ENCODE peak calls at places on chromosomes 13 and 19, in seven cellular contexts. V, I, H, L, E, X and O are unnamed samples.
A peak's percentile ranks its signal among the peaks of the same experiment; 100 is the strongest.

GRCh38 chr19:5953680-5954213 is 24.2 kb downstream of the RANBP3 start:
- DNase-seq in V (no peak), I (no peak), H (peak; percentile 41), L (peak; percentile 10), E (peak; percentile 79), X (peak; percentile 55), O (no peak)

GRCh38 chr19:36060430-36060829 is 5.7 kb downstream of the WDR62 start:
- DNase-seq in V (no peak), I (no peak), H (peak; percentile 17), L (peak; percentile 1), E (peak; percentile 59), X (peak; percentile 24), O (peak; percentile 41)

GRCh38 chr19:38277549-38277948 is 13.2 kb downstream of the SPINT2 start:
- DNase-seq in V (no peak), I (no peak), H (peak; percentile 72), L (no peak), E (peak; percentile 65), X (no peak), O (no peak)

GRCh38 chr13:38262211-38262610 is 87.4 kb upstream of the UFM1 start:
- DNase-seq in V (no peak), I (no peak), H (no peak), L (no peak), E (peak; percentile 63), X (no peak), O (no peak)

GRCh38 chr19:11574689-11575088 is 2.8 kb downstream of the ACP5 start:
- DNase-seq in V (no peak), I (no peak), H (no peak), L (no peak), E (no peak), X (no peak), O (no peak)

GRCh38 chr13:66657165-66657895 is 572.8 kb downstream of the PCDH9 start:
- DNase-seq in V (peak; percentile 48), I (no peak), H (peak; percentile 97), L (no peak), E (peak; percentile 90), X (no peak), O (peak; percentile 1)

GRCh38 chr19:56983148-56983547 is 136.6 kb upstream of the USP29 start:
- DNase-seq in V (no peak), I (no peak), H (no peak), L (no peak), E (no peak), X (no peak), O (no peak)

GRCh38 chr13:27192896-27193295 is 21.3 kb upstream of the USP12 start:
- DNase-seq in V (no peak), I (no peak), H (no peak), L (no peak), E (no peak), X (no peak), O (no peak)

GRCh38 chr19:17902701-17903100 is 30.1 kb upstream of the CCDC124 start:
- DNase-seq in V (no peak), I (no peak), H (peak; percentile 72), L (no peak), E (peak; percentile 85), X (no peak), O (no peak)

GRCh38 chr19:21824679-21825078 is 11.3 kb downstream of the ZNF43 start:
- DNase-seq in V (no peak), I (no peak), H (no peak), L (no peak), E (no peak), X (no peak), O (no peak)

GRCh38 chr19:33316521-33317284 is 14.4 kb upstream of the CEBPA start:
- DNase-seq in V (no peak), I (no peak), H (no peak), L (no peak), E (no peak), X (no peak), O (peak; percentile 91)

GRCh38 chr19:47821460-47822020 is at the start of gene CRX:
- DNase-seq in V (no peak), I (no peak), H (no peak), L (no peak), E (no peak), X (no peak), O (no peak)

GRCh38 chr13:25659091-25659502 is 287.3 kb downstream of the ATP8A2 start:
- DNase-seq in V (no peak), I (no peak), H (peak; percentile 31), L (no peak), E (no peak), X (no peak), O (no peak)

GRCh38 chr13:108915095-108915633 is 285.8 kb downstream of the MYO16 start:
- DNase-seq in V (peak; percentile 38), I (no peak), H (peak; percentile 32), L (no peak), E (peak; percentile 57), X (no peak), O (peak; percentile 10)

GRCh38 chr19:18389095-18389735 is 3.3 kb downstream of the GDF15 start:
- DNase-seq in V (no peak), I (no peak), H (no peak), L (no peak), E (no peak), X (no peak), O (no peak)

GRCh38 chr13:51067376-51068125 is 43.5 kb downstream of the C13orf42 start:
- DNase-seq in V (no peak), I (no peak), H (no peak), L (no peak), E (no peak), X (no peak), O (no peak)

GRCh38 chr13:36190771-36191170 is 23.6 kb downstream of the SOHLH2 start:
- DNase-seq in V (no peak), I (no peak), H (no peak), L (no peak), E (no peak), X (no peak), O (no peak)

GRCh38 chr19:38703509-38703908 is 40.8 kb downstream of the CAPN12 start:
- DNase-seq in V (no peak), I (no peak), H (no peak), L (no peak), E (no peak), X (no peak), O (no peak)

GRCh38 chr13:19324325-19324724 is 142.7 kb upstream of the TUBA3C start:
- DNase-seq in V (no peak), I (no peak), H (no peak), L (no peak), E (no peak), X (no peak), O (no peak)

GRCh38 chr19:49761625-49762311 is 1.3 kb downstream of the TSKS start:
- DNase-seq in V (no peak), I (no peak), H (no peak), L (peak; percentile 16), E (peak; percentile 67), X (peak; percentile 36), O (no peak)

GRCh38 chr19:658916-659839 is 3.8 kb downstream of the RNF126 start:
- DNase-seq in V (no peak), I (no peak), H (peak; percentile 97), L (no peak), E (peak; percentile 88), X (no peak), O (no peak)

GRCh38 chr19:50959731-50960500 is 7.1 kb upstream of the KLK5 start:
- DNase-seq in V (no peak), I (no peak), H (peak; percentile 46), L (no peak), E (no peak), X (no peak), O (no peak)

GRCh38 chr19:31397308-31397707 is 48.1 kb upstream of the TSHZ3 start:
- DNase-seq in V (no peak), I (no peak), H (no peak), L (no peak), E (no peak), X (no peak), O (no peak)

GRCh38 chr19:15234525-15235130 is 2.4 kb upstream of the EPHX3 start:
- DNase-seq in V (no peak), I (no peak), H (no peak), L (no peak), E (no peak), X (no peak), O (no peak)

GRCh38 chr13:53254495-53254894 is 225.9 kb downstream of the OLFM4 start:
- DNase-seq in V (no peak), I (no peak), H (no peak), L (no peak), E (no peak), X (no peak), O (no peak)

GRCh38 chr19:16778796-16779411 is 50.3 kb upstream of the SIN3B start:
- DNase-seq in V (peak; percentile 73), I (no peak), H (peak; percentile 40), L (peak; percentile 2), E (peak; percentile 59), X (peak; percentile 59), O (peak; percentile 29)

GRCh38 chr13:45206340-45206739 is 5.5 kb upstream of the KCTD4 start:
- DNase-seq in V (no peak), I (no peak), H (peak; percentile 96), L (no peak), E (peak; percentile 93), X (peak; percentile 19), O (no peak)